ENCODE peak calls at places on chromosomes 6 and 20, in six cellular contexts. W is stimulated activated CD8-positive, alpha-beta memory T cell treated with anti-CD3 and anti-CD28 coated beads, Interleukin-7, amount 100 ng/mL, for 48 hours; S is globus pallidus; L is AG04450; N is spleen; Y is RWPE1. K is an unnamed sample.

GRCh38 chr6:47195251-47195650 is 114.5 kb downstream of the TNFRSF21 start:
- DNase-seq in S (no peak), W (no peak), L (no peak), Y (no peak), N (no peak), K (no peak)

GRCh38 chr6:44300424-44300823 is 12.7 kb downstream of the AARS2 start:
- DNase-seq in Y (no peak), N (no peak), S (no peak), L (no peak), W (no peak), K (no peak)

GRCh38 chr20:33030569-33030968 is 879 bp upstream of the BPIFB6 start:
- DNase-seq in L (no peak), N (no peak), W (no peak), S (no peak), Y (no peak), K (no peak)

GRCh38 chr6:114200896-114201295 is 141.9 kb downstream of the HS3ST5 start:
- DNase-seq in L (no peak), N (no peak), Y (no peak), S (no peak), W (no peak), K (no peak)

GRCh38 chr6:50846860-50847171 is 28.1 kb downstream of the TFAP2B start:
- DNase-seq in S (no peak), W (no peak), Y (no peak), N (no peak), L (no peak), K (no peak)

GRCh38 chr6:30590509-30590908 is 19.3 kb downstream of the ABCF1 start:
- DNase-seq in W (no peak), L (no peak), S (no peak), N (no peak), Y (no peak), K (no peak)

GRCh38 chr6:110682460-110682853 is 132.8 kb downstream of the CDK19 start:
- DNase-seq in Y (peak), N (no peak), S (peak), L (peak), W (peak), K (peak)

GRCh38 chr6:42260424-42260888 is 42.8 kb upstream of the MRPS10 start:
- DNase-seq in S (no peak), L (no peak), W (no peak), N (no peak), Y (no peak), K (no peak)

GRCh38 chr20:40510622-40511021 is 178.4 kb downstream of the MAFB start:
- DNase-seq in S (no peak), L (no peak), N (no peak), W (no peak), Y (no peak), K (no peak)

GRCh38 chr6:31209137-31209536 is 38.7 kb upstream of the POU5F1 start:
- DNase-seq in W (no peak), N (no peak), L (no peak), S (no peak), Y (no peak), K (no peak)

GRCh38 chr6:4450237-4450636 is 314.9 kb upstream of the ECI2 start:
- DNase-seq in L (no peak), S (no peak), N (no peak), Y (no peak), W (no peak), K (no peak)

GRCh38 chr20:22795897-22796296 is 211.5 kb upstream of the FOXA2 start:
- DNase-seq in L (peak), S (no peak), N (no peak), W (no peak), Y (peak), K (no peak)

GRCh38 chr6:17015551-17016381 is 86.1 kb upstream of the STMND1 start:
- DNase-seq in W (no peak), L (no peak), N (peak), Y (no peak), S (no peak), K (peak)

GRCh38 chr6:158086054-158086705 is 81.9 kb downstream of the SERAC1 start:
- DNase-seq in W (no peak), N (no peak), L (peak), S (no peak), Y (no peak), K (peak)

GRCh38 chr6:10425973-10426780 is 11.3 kb upstream of the TFAP2A start:
- DNase-seq in N (no peak), L (no peak), Y (no peak), W (no peak), S (no peak), K (no peak)

GRCh38 chr6:151067684-151068596 is 171.8 kb upstream of the AKAP12 start:
- DNase-seq in L (peak), S (peak), Y (peak), N (no peak), W (no peak), K (no peak)

GRCh38 chr6:166556871-166557322 is 29.6 kb downstream of the RAMACL start:
- DNase-seq in Y (peak), W (no peak), S (peak), N (peak), L (no peak), K (no peak)

GRCh38 chr6:18262812-18263560 is 1.3 kb downstream of the DEK start:
- DNase-seq in S (peak), N (no peak), L (no peak), W (peak), Y (no peak), K (peak)

GRCh38 chr20:62248890-62249560 is 10.7 kb downstream of the OSBPL2 start:
- DNase-seq in W (no peak), S (no peak), N (no peak), Y (no peak), L (no peak), K (no peak)

GRCh38 chr6:160253714-160254113 is 4.9 kb downstream of the SLC22A2 start:
- DNase-seq in S (no peak), N (no peak), Y (no peak), L (no peak), W (no peak), K (no peak)

GRCh38 chr20:34415079-34415478 is 52.0 kb downstream of the ITCH start:
- DNase-seq in L (no peak), N (no peak), W (no peak), S (no peak), Y (no peak), K (no peak)

GRCh38 chr6:18564775-18565174 is 177.6 kb downstream of the RNF144B start:
- DNase-seq in N (no peak), W (no peak), S (no peak), Y (no peak), L (no peak), K (no peak)

GRCh38 chr20:4244700-4245485 is 229.5 kb upstream of the RNF24 start:
- DNase-seq in S (no peak), N (no peak), W (no peak), L (no peak), Y (no peak), K (no peak)

GRCh38 chr6:41200296-41200900 is 551 bp downstream of the TREML2 start:
- DNase-seq in N (peak), W (no peak), L (no peak), S (no peak), Y (no peak), K (peak)

GRCh38 chr6:298233-299049 is 6.2 kb downstream of the DUSP22 start:
- DNase-seq in Y (no peak), N (no peak), L (no peak), S (peak), W (no peak), K (no peak)

GRCh38 chr6:117482240-117483003 is at the start of gene DCBLD1:
- DNase-seq in L (no peak), N (peak), W (peak), Y (peak), S (peak), K (peak)

GRCh38 chr20:45827712-45828111 is 600 bp upstream of the TNNC2 start:
- DNase-seq in W (no peak), S (no peak), Y (no peak), L (no peak), N (no peak), K (no peak)

GRCh38 chr20:58019027-58019849 is 209.2 kb downstream of the ANKRD60 start:
- DNase-seq in W (no peak), N (peak), Y (no peak), L (no peak), S (no peak), K (no peak)

GRCh38 chr20:37804584-37805566 is 98.1 kb upstream of the VSTM2L start:
- DNase-seq in W (no peak), L (no peak), N (peak), Y (no peak), S (peak), K (peak)

GRCh38 chr6:21587182-21587924 is 6.2 kb upstream of the SOX4 start:
- DNase-seq in W (no peak), L (no peak), Y (peak), N (peak), S (no peak), K (peak)

GRCh38 chr6:35161776-35162607 is 20.9 kb upstream of the TCP11 start:
- DNase-seq in L (no peak), Y (no peak), N (no peak), S (no peak), W (no peak), K (no peak)

GRCh38 chr6:17930321-17930993 is 57.0 kb downstream of the KIF13A start:
- DNase-seq in N (no peak), L (no peak), W (no peak), Y (no peak), S (no peak), K (no peak)

GRCh38 chr20:2751868-2752630 is 48.4 kb downstream of the CPXM1 start:
- DNase-seq in N (peak), Y (no peak), W (no peak), L (no peak), S (no peak), K (peak)

GRCh38 chr6:53375851-53376250 is 27.1 kb upstream of the ELOVL5 start:
- DNase-seq in Y (no peak), N (no peak), S (no peak), W (no peak), L (no peak), K (no peak)

GRCh38 chr6:6982663-6983062 is 125.1 kb upstream of the RREB1 start:
- DNase-seq in W (no peak), L (no peak), S (no peak), Y (no peak), N (no peak), K (no peak)

GRCh38 chr6:145244712-145245111 is 490.6 kb downstream of the EPM2A start:
- DNase-seq in Y (no peak), W (no peak), N (no peak), L (no peak), S (no peak), K (no peak)

GRCh38 chr6:48826884-48827701 is 636.0 kb downstream of the MMUT start:
- DNase-seq in N (no peak), Y (peak), S (no peak), L (peak), W (no peak), K (no peak)

GRCh38 chr6:125598422-125598821 is 151.0 kb upstream of the HEY2 start:
- DNase-seq in Y (peak), S (peak), W (no peak), N (no peak), L (peak), K (no peak)

GRCh38 chr20:24991897-24992419 is 593 bp downstream of the APMAP start:
- DNase-seq in N (peak), Y (peak), S (no peak), W (no peak), L (no peak), K (no peak)

GRCh38 chr6:5294392-5295211 is 33.3 kb downstream of the FARS2 start:
- DNase-seq in Y (no peak), W (peak), S (no peak), N (no peak), L (no peak), K (no peak)